ENCODE peak calls at places on chromosomes 3 and 15, in six cellular contexts. One of them, this sample, is unnamed. For H3K27me3, the result is how much of the 10 kb centered on the place peaks cover.

GRCh38 chr3:190686011-190686410 is 172.1 kb downstream of the IL1RAP start:
- DNase-seq in heart right ventricle: no peak
- DNase-seq in adipocyte: no peak
- DNase-seq in cardiac muscle cell: no peak
- DNase-seq in aorta: no peak
- DNase-seq in psoas muscle: no peak
- DNase-seq in this sample: no peak

GRCh38 chr3:52077376-52077775 is 21.0 kb upstream of the DUSP7 start:
- DNase-seq in adipocyte: no peak
- DNase-seq in cardiac muscle cell: peak
- DNase-seq in heart right ventricle: no peak
- DNase-seq in aorta: no peak
- DNase-seq in psoas muscle: no peak
- DNase-seq in this sample: no peak

GRCh38 chr3:24686764-24687163 is 192.1 kb upstream of the THRB start:
- DNase-seq in heart right ventricle: no peak
- DNase-seq in cardiac muscle cell: no peak
- DNase-seq in aorta: no peak
- DNase-seq in psoas muscle: no peak
- DNase-seq in adipocyte: peak
- DNase-seq in this sample: no peak

GRCh38 chr3:171177056-171177455 is 150.5 kb upstream of the SLC2A2 start:
- DNase-seq in aorta: no peak
- DNase-seq in cardiac muscle cell: no peak
- DNase-seq in heart right ventricle: no peak
- DNase-seq in adipocyte: no peak
- DNase-seq in psoas muscle: no peak
- DNase-seq in this sample: no peak

GRCh38 chr3:30245805-30246622 is 360.4 kb upstream of the TGFBR2 start:
- DNase-seq in psoas muscle: no peak
- DNase-seq in aorta: no peak
- DNase-seq in adipocyte: no peak
- DNase-seq in heart right ventricle: no peak
- DNase-seq in cardiac muscle cell: no peak
- DNase-seq in this sample: no peak

GRCh38 chr3:152315623-152316022 is 46.9 kb downstream of the MBNL1 start:
- DNase-seq in psoas muscle: no peak
- DNase-seq in heart right ventricle: no peak
- DNase-seq in adipocyte: no peak
- DNase-seq in aorta: no peak
- DNase-seq in cardiac muscle cell: no peak
- DNase-seq in this sample: no peak

GRCh38 chr15:66692391-66692790 is 9.6 kb upstream of the SMAD6 start:
- DNase-seq in cardiac muscle cell: no peak
- DNase-seq in aorta: no peak
- DNase-seq in adipocyte: no peak
- DNase-seq in heart right ventricle: no peak
- DNase-seq in psoas muscle: no peak
- DNase-seq in this sample: no peak

GRCh38 chr3:132788299-132788698 is 66.1 kb upstream of the NPHP3 start:
- DNase-seq in adipocyte: peak
- DNase-seq in cardiac muscle cell: no peak
- DNase-seq in heart right ventricle: no peak
- DNase-seq in aorta: no peak
- DNase-seq in psoas muscle: no peak
- DNase-seq in this sample: peak

GRCh38 chr3:113985526-113985925 is 37.7 kb downstream of the ZDHHC23 start:
- DNase-seq in heart right ventricle: no peak
- DNase-seq in cardiac muscle cell: no peak
- DNase-seq in aorta: no peak
- DNase-seq in psoas muscle: no peak
- DNase-seq in adipocyte: no peak
- DNase-seq in this sample: no peak

GRCh38 chr15:28169361-28169760 is 70.2 kb upstream of the OCA2 start:
- DNase-seq in heart right ventricle: no peak
- DNase-seq in aorta: no peak
- DNase-seq in psoas muscle: no peak
- DNase-seq in cardiac muscle cell: no peak
- DNase-seq in adipocyte: no peak
- DNase-seq in this sample: no peak

GRCh38 chr3:168820748-168821445 is 725.2 kb upstream of the GOLIM4 start:
- DNase-seq in adipocyte: no peak
- DNase-seq in aorta: no peak
- DNase-seq in psoas muscle: no peak
- DNase-seq in cardiac muscle cell: no peak
- DNase-seq in heart right ventricle: no peak
- DNase-seq in this sample: no peak

GRCh38 chr3:186342197-186342596 is 19.8 kb downstream of the DGKG start:
- DNase-seq in adipocyte: no peak
- DNase-seq in cardiac muscle cell: peak
- DNase-seq in heart right ventricle: no peak
- DNase-seq in aorta: no peak
- DNase-seq in psoas muscle: no peak
- DNase-seq in this sample: no peak

GRCh38 chr3:4981688-4982494 is 2.7 kb downstream of the BHLHE40 start:
- DNase-seq in aorta: no peak
- DNase-seq in heart right ventricle: no peak
- DNase-seq in adipocyte: peak
- DNase-seq in cardiac muscle cell: no peak
- DNase-seq in psoas muscle: no peak
- DNase-seq in this sample: peak

DNA sequence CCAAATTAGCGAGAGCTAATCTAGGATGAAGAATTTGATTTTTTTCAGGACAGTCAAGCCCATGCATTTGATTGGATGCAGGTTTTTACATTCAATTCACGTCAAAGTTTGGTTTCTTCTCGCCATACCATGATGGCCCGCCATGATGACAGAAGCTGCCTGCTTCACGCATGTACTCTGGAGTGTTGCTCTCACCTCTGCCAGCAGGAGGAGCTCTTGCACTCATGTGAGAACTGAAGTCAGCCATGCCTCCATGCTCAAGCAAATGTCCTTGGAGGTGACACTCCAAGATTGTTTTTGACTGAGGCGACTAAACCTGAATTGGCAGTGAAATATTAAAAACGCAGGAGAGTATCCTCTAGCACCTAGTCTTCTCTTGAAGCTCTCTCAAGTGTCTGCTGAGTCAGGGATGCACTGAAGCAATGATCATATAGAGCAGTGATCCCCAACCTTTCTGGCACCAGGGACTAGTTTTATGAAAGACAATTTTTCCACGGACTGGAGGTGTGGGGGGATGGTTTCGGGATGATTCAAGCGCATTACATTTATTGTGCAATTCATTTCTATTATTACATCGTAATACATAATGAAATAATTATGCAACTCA is 120.9 kb downstream of the SAMMSON start:
- DNase-seq in cardiac muscle cell: peak
- DNase-seq in psoas muscle: peak
- DNase-seq in adipocyte: peak
- DNase-seq in heart right ventricle: peak
- DNase-seq in aorta: peak
- DNase-seq in this sample: peak
- H3K4me3 ChIP-seq in cardiac muscle cell: no peak
- H3K4me3 ChIP-seq in psoas muscle: no peak
- H3K4me3 ChIP-seq in adipocyte: no peak
- H3K4me3 ChIP-seq in heart right ventricle: no peak
- H3K4me3 ChIP-seq in aorta: no peak
- H3K4me3 ChIP-seq in this sample: no peak

GRCh38 chr15:65254237-65254820 is 32.4 kb downstream of the PARP16 start:
- DNase-seq in aorta: no peak
- DNase-seq in cardiac muscle cell: no peak
- DNase-seq in heart right ventricle: no peak
- DNase-seq in psoas muscle: no peak
- DNase-seq in adipocyte: peak
- DNase-seq in this sample: no peak
- H3K27me3 ChIP-seq in aorta: under half
- H3K27me3 ChIP-seq in cardiac muscle cell: under half
- H3K27me3 ChIP-seq in heart right ventricle: under half
- H3K27me3 ChIP-seq in psoas muscle: under half
- H3K27me3 ChIP-seq in adipocyte: under half
- H3K27me3 ChIP-seq in this sample: under half

GRCh38 chr15:89330119-89330518 is 4.5 kb downstream of the POLG start:
- DNase-seq in psoas muscle: no peak
- DNase-seq in aorta: no peak
- DNase-seq in adipocyte: no peak
- DNase-seq in heart right ventricle: no peak
- DNase-seq in cardiac muscle cell: no peak
- DNase-seq in this sample: no peak

GRCh38 chr15:89332446-89332845 is 2.2 kb downstream of the POLG start:
- DNase-seq in adipocyte: peak
- DNase-seq in heart right ventricle: no peak
- DNase-seq in cardiac muscle cell: peak
- DNase-seq in psoas muscle: no peak
- DNase-seq in aorta: no peak
- DNase-seq in this sample: no peak

GRCh38 chr15:89333011-89333860 is 1.4 kb downstream of the POLG start:
- DNase-seq in cardiac muscle cell: no peak
- DNase-seq in psoas muscle: no peak
- DNase-seq in aorta: peak
- DNase-seq in heart right ventricle: no peak
- DNase-seq in adipocyte: no peak
- DNase-seq in this sample: no peak

GRCh38 chr15:89329329-89330084 is 5.1 kb downstream of the POLG start:
- DNase-seq in aorta: no peak
- DNase-seq in adipocyte: no peak
- DNase-seq in heart right ventricle: no peak
- DNase-seq in psoas muscle: no peak
- DNase-seq in cardiac muscle cell: no peak
- DNase-seq in this sample: no peak

GRCh38 chr15:89330881-89331595 is 3.6 kb downstream of the POLG start:
- DNase-seq in cardiac muscle cell: no peak
- DNase-seq in psoas muscle: no peak
- DNase-seq in heart right ventricle: no peak
- DNase-seq in aorta: no peak
- DNase-seq in adipocyte: no peak
- DNase-seq in this sample: no peak
- H3K4me3 ChIP-seq in cardiac muscle cell: no peak
- H3K4me3 ChIP-seq in psoas muscle: peak
- H3K4me3 ChIP-seq in heart right ventricle: no peak
- H3K4me3 ChIP-seq in aorta: no peak
- H3K4me3 ChIP-seq in adipocyte: peak
- H3K4me3 ChIP-seq in this sample: no peak

GRCh38 chr3:12618426-12618825 is 45.5 kb downstream of the RAF1 start:
- DNase-seq in heart right ventricle: no peak
- DNase-seq in adipocyte: no peak
- DNase-seq in aorta: no peak
- DNase-seq in cardiac muscle cell: no peak
- DNase-seq in psoas muscle: no peak
- DNase-seq in this sample: no peak
- H3K27me3 ChIP-seq in heart right ventricle: under half
- H3K27me3 ChIP-seq in adipocyte: under half
- H3K27me3 ChIP-seq in aorta: under half
- H3K27me3 ChIP-seq in cardiac muscle cell: under half
- H3K27me3 ChIP-seq in psoas muscle: under half
- H3K27me3 ChIP-seq in this sample: under half

GRCh38 chr3:167653155-167653554 is 587 bp downstream of the WDR49 start:
- DNase-seq in heart right ventricle: no peak
- DNase-seq in psoas muscle: no peak
- DNase-seq in adipocyte: no peak
- DNase-seq in aorta: no peak
- DNase-seq in cardiac muscle cell: no peak
- DNase-seq in this sample: no peak
- H3K4me3 ChIP-seq in heart right ventricle: no peak
- H3K4me3 ChIP-seq in psoas muscle: no peak
- H3K4me3 ChIP-seq in adipocyte: no peak
- H3K4me3 ChIP-seq in aorta: no peak
- H3K4me3 ChIP-seq in cardiac muscle cell: no peak
- H3K4me3 ChIP-seq in this sample: no peak

This sample was measured in MG63.